ENCODE peak calls at places on chromosome 13, in seven cellular contexts. P is ascending aorta, U is iPS DF 6.9, G is uterus, C is psoas muscle, O is BE2C, W is aorta. V is an unnamed sample.
A peak's percentile ranks its signal among the peaks of the same experiment; 100 is the strongest.

GRCh38 chr13:69496951-69497350 is 610.7 kb upstream of the ATXN8OS start:
- DNase-seq in P (no peak), U (no peak), G (no peak), C (no peak), O (no peak), W (no peak), V (no peak)

GRCh38 chr13:60329221-60329983 is 67.6 kb upstream of the TDRD3 start:
- DNase-seq in P (no peak), U (peak; percentile 54), G (no peak), C (no peak), O (peak; percentile 55), W (no peak), V (no peak)

GRCh38 chr13:48304132-48304876 is 753 bp downstream of the RB1 start:
- DNase-seq in P (peak; percentile 69), U (no peak), G (no peak), C (peak; percentile 57), O (peak; percentile 39), W (peak; percentile 56), V (peak; percentile 29)

GRCh38 chr13:103033999-103034398 is 32.2 kb downstream of the SLC10A2 start:
- DNase-seq in P (no peak), U (no peak), G (no peak), C (no peak), O (no peak), W (no peak), V (no peak)

GRCh38 chr13:112725346-112726017 is 35.6 kb downstream of the ATP11A start:
- DNase-seq in P (no peak), U (no peak), G (no peak), C (peak; percentile 84), O (no peak), W (no peak), V (peak; percentile 87)

GRCh38 chr13:39353988-39354387 is 249.0 kb downstream of the LHFPL6 start:
- DNase-seq in P (no peak), U (no peak), G (no peak), C (no peak), O (no peak), W (no peak), V (no peak)

GRCh38 chr13:93224545-93224944 is 2.1 kb upstream of the GPC6 start:
- DNase-seq in P (no peak), U (no peak), G (no peak), C (no peak), O (no peak), W (no peak), V (no peak)

GRCh38 chr13:52158629-52159158 is 703 bp downstream of the NEK3 start:
- DNase-seq in P (no peak), U (no peak), G (peak; percentile 33), C (peak; percentile 52), O (no peak), W (peak; percentile 59), V (peak; percentile 8)

GRCh38 chr13:26784704-26785639 is 24.4 kb upstream of the GPR12 start:
- DNase-seq in P (no peak), U (no peak), G (no peak), C (no peak), O (no peak), W (peak; percentile 49), V (no peak)

GRCh38 chr13:20997301-20998061 is 63.9 kb downstream of the LATS2 start:
- DNase-seq in P (no peak), U (no peak), G (no peak), C (peak; percentile 74), O (no peak), W (peak; percentile 71), V (peak; percentile 48)

GRCh38 chr13:25977216-25977615 is 74.6 kb downstream of the SHISA2 start:
- DNase-seq in P (no peak), U (peak; percentile 80), G (no peak), C (no peak), O (no peak), W (no peak), V (no peak)

GRCh38 chr13:106573279-106573831 is 5.4 kb upstream of the ARGLU1 start:
- DNase-seq in P (no peak), U (no peak), G (peak; percentile 64), C (no peak), O (no peak), W (no peak), V (peak; percentile 36)

GRCh38 chr13:41900918-41901317 is 60.0 kb downstream of the VWA8 start:
- DNase-seq in P (no peak), U (no peak), G (no peak), C (no peak), O (no peak), W (no peak), V (no peak)

GRCh38 chr13:87736849-87737400 is 65.8 kb downstream of the SLITRK5 start:
- DNase-seq in P (no peak), U (no peak), G (no peak), C (no peak), O (no peak), W (no peak), V (no peak)

GRCh38 chr13:101406787-101407186 is 9.5 kb downstream of the NALCN start:
- DNase-seq in P (no peak), U (no peak), G (no peak), C (no peak), O (no peak), W (no peak), V (no peak)

GRCh38 chr13:45432737-45433380 is 14.7 kb upstream of the SLC25A30 start:
- DNase-seq in P (peak; percentile 8), U (no peak), G (no peak), C (no peak), O (no peak), W (no peak), V (no peak)

GRCh38 chr13:87356314-87356713 is 314.9 kb upstream of the SLITRK5 start:
- DNase-seq in P (no peak), U (no peak), G (no peak), C (no peak), O (no peak), W (no peak), V (no peak)

GRCh38 chr13:20924758-20925394 is 22.3 kb upstream of the XPO4 start:
- DNase-seq in P (peak; percentile 86), U (no peak), G (peak; percentile 80), C (peak; percentile 79), O (peak; percentile 91), W (peak; percentile 83), V (peak; percentile 36)

GRCh38 chr13:40563350-40564125 is 102.9 kb downstream of the FOXO1 start:
- DNase-seq in P (no peak), U (no peak), G (no peak), C (peak; percentile 79), O (no peak), W (no peak), V (peak; percentile 82)

GRCh38 chr13:94079876-94080275 is 399.6 kb downstream of the DCT start:
- DNase-seq in P (no peak), U (no peak), G (no peak), C (no peak), O (no peak), W (no peak), V (no peak)

GRCh38 chr13:114319441-114319871 is 5.2 kb downstream of the CHAMP1 start:
- DNase-seq in P (no peak), U (no peak), G (no peak), C (no peak), O (no peak), W (no peak), V (no peak)

GRCh38 chr13:36998624-36999041 is 507 bp downstream of the ALG5 start:
- DNase-seq in P (no peak), U (no peak), G (peak; percentile 24), C (peak; percentile 57), O (peak; percentile 25), W (peak; percentile 59), V (no peak)

GRCh38 chr13:112457485-112457884 is 81.3 kb downstream of the SPACA7 start:
- DNase-seq in P (no peak), U (no peak), G (no peak), C (no peak), O (no peak), W (no peak), V (no peak)

GRCh38 chr13:107843281-107843680 is 372.1 kb downstream of the LIG4 start:
- DNase-seq in P (no peak), U (no peak), G (no peak), C (no peak), O (no peak), W (no peak), V (no peak)

GRCh38 chr13:106373989-106374572 is 161.4 kb downstream of the EFNB2 start:
- DNase-seq in P (no peak), U (no peak), G (peak; percentile 37), C (no peak), O (no peak), W (no peak), V (no peak)

GRCh38 chr13:25114220-25114619 is 18.3 kb downstream of the PABPC3 start:
- DNase-seq in P (peak; percentile 65), U (no peak), G (no peak), C (peak; percentile 62), O (peak; percentile 71), W (peak; percentile 55), V (peak; percentile 13)

GRCh38 chr13:35984776-35985453 is 146.3 kb downstream of the DCLK1 start:
- DNase-seq in P (no peak), U (no peak), G (no peak), C (no peak), O (peak; percentile 84), W (no peak), V (no peak)

GRCh38 chr13:25886438-25887214 is 165.2 kb downstream of the SHISA2 start:
- DNase-seq in P (no peak), U (no peak), G (no peak), C (no peak), O (no peak), W (no peak), V (no peak)

GRCh38 chr13:34733720-34734119 is 208.3 kb upstream of the NBEA start:
- DNase-seq in P (no peak), U (no peak), G (no peak), C (no peak), O (no peak), W (no peak), V (no peak)

GRCh38 chr13:84810781-84811180 is 928.5 kb upstream of the SLITRK1 start:
- DNase-seq in P (no peak), U (no peak), G (no peak), C (no peak), O (peak; percentile 48), W (no peak), V (no peak)

GRCh38 chr13:98567140-98567539 is 9.8 kb downstream of the STK24 start:
- DNase-seq in P (no peak), U (no peak), G (no peak), C (no peak), O (no peak), W (no peak), V (no peak)
- H3K4me3 ChIP-seq in P (no peak overlapping the region), U (no peak overlapping the region), G (no peak overlapping the region), C (no peak overlapping the region), O (no peak overlapping the region), W (no peak overlapping the region), V (no peak overlapping the region)

GRCh38 chr13:28849441-28849840 is 29.3 kb downstream of the MTUS2 start:
- DNase-seq in P (no peak), U (no peak), G (no peak), C (no peak), O (no peak), W (no peak), V (no peak)
- H3K4me1 ChIP-seq in P (no peaks in the 10 kb centered on the region), U (no peaks in the 10 kb centered on the region), G (no peaks in the 10 kb centered on the region), C (no peaks in the 10 kb centered on the region), O (no peaks in the 10 kb centered on the region), W (no peaks in the 10 kb centered on the region), V (no peaks in the 10 kb centered on the region)

GRCh38 chr13:32632343-32632910 is 46.2 kb downstream of the PDS5B start:
- DNase-seq in P (no peak), U (no peak), G (no peak), C (no peak), O (no peak), W (no peak), V (no peak)
- H3K4me3 ChIP-seq in P (no peak overlapping the region), U (no peak overlapping the region), G (no peak overlapping the region), C (no peak overlapping the region), O (no peak overlapping the region), W (no peak overlapping the region), V (no peak overlapping the region)

GRCh38 chr13:110407531-110407930 is 100.4 kb downstream of the COL4A2 start:
- DNase-seq in P (no peak), U (no peak), G (no peak), C (no peak), O (no peak), W (no peak), V (no peak)
- H3K4me1 ChIP-seq in P (peaks cover 64% of the 10 kb centered on the region), U (peaks cover 3% of the 10 kb centered on the region), G (peaks cover 23% of the 10 kb centered on the region), C (peaks cover 26% of the 10 kb centered on the region), O (peaks cover 4% of the 10 kb centered on the region), W (peaks cover 2% of the 10 kb centered on the region), V (peaks cover 32% of the 10 kb centered on the region)